ENCODE peak calls at places on chromosomes 16 and 17, in four cellular contexts. P is AG10803, R is AG04449, E is Panc1. W is an unnamed sample.
A peak's percentile ranks its signal among the peaks of the same experiment; 100 is the strongest.

GRCh38 chr16:2610781-2611498 is 71.4 kb upstream of the KCTD5 start:
- DNase-seq in P (no peak), R (no peak), E (no peak), W (no peak)

GRCh38 chr17:5705081-5705875 is 121.0 kb upstream of the NLRP1 start:
- DNase-seq in P (peak; percentile 9), R (no peak), E (no peak), W (peak; percentile 11)

GRCh38 chr16:21167360-21167759 is 8.9 kb downstream of the LDAF1 start:
- DNase-seq in P (peak; percentile 90), R (peak; percentile 58), E (peak; percentile 83), W (peak; percentile 45)

GRCh38 chr16:52022177-52022576 is 524.8 kb downstream of the TOX3 start:
- DNase-seq in P (no peak), R (no peak), E (no peak), W (no peak)

GRCh38 chr17:71023631-71024030 is 854.3 kb downstream of the KCNJ2 start:
- DNase-seq in P (peak; percentile 1), R (no peak), E (no peak), W (peak; percentile 15)

GRCh38 chr17:38415250-38416194 is 12.7 kb upstream of the ARHGAP23 start:
- DNase-seq in P (peak; percentile 76), R (no peak), E (no peak), W (peak; percentile 54)

GRCh38 chr16:19696312-19696711 is 21.7 kb downstream of the KNOP1 start:
- DNase-seq in P (peak; percentile 97), R (peak; percentile 65), E (peak; percentile 69), W (peak; percentile 94)

GRCh38 chr17:75174996-75175395 is 7.8 kb downstream of the SUMO2 start:
- DNase-seq in P (no peak), R (no peak), E (no peak), W (no peak)

GRCh38 chr16:66660422-66661209 is 35.9 kb downstream of the CMTM4 start:
- DNase-seq in P (peak; percentile 86), R (no peak), E (no peak), W (peak; percentile 87)

GRCh38 chr17:78935419-78936323 is 10.5 kb upstream of the TIMP2 start:
- DNase-seq in P (peak; percentile 97), R (peak; percentile 84), E (no peak), W (peak; percentile 98)

GRCh38 chr17:31339906-31340661 is 18.7 kb upstream of the EVI2A start:
- DNase-seq in P (peak; percentile 65), R (peak; percentile 49), E (no peak), W (peak; percentile 77)

GRCh38 chr16:64773184-64773583 is 348.7 kb downstream of the CDH11 start:
- DNase-seq in P (peak; percentile 41), R (no peak), E (no peak), W (no peak)

GRCh38 chr16:75620326-75621169 is 2.5 kb downstream of the ADAT1 start:
- DNase-seq in P (no peak), R (no peak), E (no peak), W (no peak)

GRCh38 chr17:41717408-41718286 is 5.5 kb downstream of the GAST start:
- DNase-seq in P (peak; percentile 44), R (no peak), E (no peak), W (peak; percentile 65)

GRCh38 chr16:31696968-31697743 is 169.5 kb downstream of the AHSP start:
- DNase-seq in P (peak; percentile 53), R (no peak), E (peak; percentile 41), W (peak; percentile 66)

GRCh38 chr17:4492762-4493561 is 5.7 kb upstream of the SPNS2 start:
- DNase-seq in P (no peak), R (no peak), E (peak; percentile 73), W (peak; percentile 35)

GRCh38 chr17:78779848-78780247 is 2.2 kb downstream of the CYTH1 start:
- DNase-seq in P (no peak), R (no peak), E (no peak), W (no peak)

GRCh38 chr17:72967963-72968585 is 124.4 kb downstream of the SLC39A11 start:
- DNase-seq in P (no peak), R (no peak), E (no peak), W (no peak)

GRCh38 chr17:81000631-81001357 is 9.2 kb downstream of the CHMP6 start:
- DNase-seq in P (no peak), R (no peak), E (no peak), W (no peak)

GRCh38 chr17:1617620-1618174 is 10.9 kb downstream of the SLC43A2 start:
- DNase-seq in P (peak; percentile 74), R (peak; percentile 29), E (no peak), W (peak; percentile 89)

GRCh38 chr17:28038802-28039600 is 3.5 kb upstream of the NLK start:
- DNase-seq in P (peak; percentile 49), R (peak; percentile 17), E (no peak), W (peak; percentile 45)

GRCh38 chr17:54860617-54861468 is 39.8 kb upstream of the TOM1L1 start:
- DNase-seq in P (no peak), R (no peak), E (no peak), W (no peak)

GRCh38 chr16:83513006-83513755 is 294.6 kb upstream of the HSBP1 start:
- DNase-seq in P (peak; percentile 93), R (peak; percentile 73), E (no peak), W (peak; percentile 46)

GRCh38 chr17:83193336-83194188 is 114.2 kb downstream of the METRNL start:
- DNase-seq in P (peak; percentile 58), R (no peak), E (no peak), W (no peak)

GRCh38 chr17:42311240-42312034 is 23.1 kb downstream of the STAT5A start:
- DNase-seq in P (peak; percentile 93), R (peak; percentile 50), E (no peak), W (peak; percentile 96)

GRCh38 chr16:31093132-31093703 is 1.4 kb downstream of the VKORC1 start:
- DNase-seq in P (peak; percentile 31), R (no peak), E (no peak), W (no peak)

GRCh38 chr16:11551842-11552241 is 34.9 kb downstream of the LITAF start:
- DNase-seq in P (no peak), R (no peak), E (no peak), W (no peak)

GRCh38 chr17:235831-236640 is 54.6 kb upstream of the DOC2B start:
- DNase-seq in P (no peak), R (no peak), E (no peak), W (no peak)

GRCh38 chr16:24540575-24541240 is 1.3 kb downstream of the RBBP6 start:
- DNase-seq in P (peak; percentile 9), R (no peak), E (no peak), W (peak; percentile 12)

GRCh38 chr17:8696951-8697745 is 47.5 kb downstream of the CCDC42 start:
- DNase-seq in P (peak; percentile 77), R (peak; percentile 84), E (no peak), W (peak; percentile 96)

GRCh38 chr16:71637398-71637797 is 11.4 kb downstream of the MARVELD3 start:
- DNase-seq in P (peak; percentile 64), R (peak; percentile 82), E (no peak), W (peak; percentile 77)

GRCh38 chr16:51880776-51881175 is 666.2 kb downstream of the TOX3 start:
- DNase-seq in P (peak; percentile 64), R (peak; percentile 66), E (peak; percentile 78), W (peak; percentile 77)

GRCh38 chr17:39700148-39700987 is 504 bp downstream of the ERBB2 start:
- DNase-seq in P (peak; percentile 22), R (no peak), E (no peak), W (peak; percentile 24)

GRCh38 chr17:79217473-79218135 is 143.0 kb downstream of the ENGASE start:
- DNase-seq in P (no peak), R (no peak), E (no peak), W (no peak)

GRCh38 chr17:56887552-56888467 is 26.0 kb downstream of the TRIM25 start:
- DNase-seq in P (no peak), R (no peak), E (peak; percentile 33), W (no peak)

GRCh38 chr17:11296994-11297393 is 56.0 kb downstream of the SHISA6 start:
- DNase-seq in P (no peak), R (no peak), E (no peak), W (no peak)

GRCh38 chr17:1521067-1521466 is 4.7 kb upstream of the INPP5K start:
- DNase-seq in P (no peak), R (no peak), E (no peak), W (no peak)

GRCh38 chr17:69058165-69058564 is 2.6 kb downstream of the ABCA9 start:
- DNase-seq in P (no peak), R (no peak), E (no peak), W (peak; percentile 27)

GRCh38 chr17:21286771-21287702 is 2.5 kb downstream of the MAP2K3 start:
- DNase-seq in P (no peak), R (no peak), E (no peak), W (no peak)

GRCh38 chr17:44376124-44376523 is 12.5 kb upstream of the FAM171A2 start:
- DNase-seq in P (no peak), R (no peak), E (no peak), W (peak; percentile 35)
- TF ChIP-seq CTCF in P (peak; percentile 40), R (peak; percentile 38), E (peak; percentile 22), W (peak; percentile 54)

GRCh38 chr16:57301126-57301817 is 16.8 kb upstream of the PLLP start:
- DNase-seq in P (no peak), R (no peak), E (no peak), W (no peak)
- H3K4me3 ChIP-seq in P (no peak overlapping the region), R (peak overlapping the region; percentile 35), E (no peak overlapping the region), W (no peak overlapping the region)

GRCh38 chr17:32941419-32942032 is 13.6 kb downstream of the TMEM98 start:
- DNase-seq in P (no peak), R (no peak), E (no peak), W (no peak)
- TF ChIP-seq CTCF in P (peak; percentile 44), R (no peak), E (peak; percentile 60), W (peak; percentile 38)

DNA sequence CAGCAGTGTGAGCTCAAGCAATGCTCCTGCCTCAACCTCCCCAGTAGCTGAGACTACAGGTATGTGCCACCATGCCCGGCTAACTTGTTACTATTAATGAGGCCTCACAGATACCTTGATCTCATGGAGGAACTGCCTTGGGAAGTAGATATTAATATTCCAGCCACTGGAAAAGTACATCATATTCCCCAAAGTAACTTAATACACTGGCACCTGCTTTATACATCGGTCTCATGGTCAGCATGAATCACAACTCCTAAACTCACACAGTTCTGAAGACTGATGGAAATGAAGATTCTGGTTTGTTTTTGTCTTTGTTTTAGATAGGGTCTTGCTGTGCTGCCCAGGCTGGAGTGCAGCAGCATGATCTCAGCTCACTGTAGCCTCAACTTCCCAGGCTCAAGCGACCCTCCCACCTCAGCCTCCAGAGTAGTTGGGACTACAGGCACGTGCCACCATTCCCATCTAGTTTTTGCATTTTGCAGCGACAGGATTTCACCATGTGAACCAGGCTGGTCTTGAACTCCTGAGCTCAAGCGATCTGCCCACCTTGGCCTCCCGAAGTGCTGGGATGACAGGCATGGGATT is 28.2 kb downstream of the ADCY9 start:
- DNase-seq in P (no peak), R (no peak), E (no peak), W (no peak)
- H3K4me3 ChIP-seq in P (no peak overlapping the region), R (no peak overlapping the region), E (no peak overlapping the region), W (no peak overlapping the region)